ENCODE peak calls at places on chromosome 19, in eight cellular contexts. N, L, U, R, I, M, B and C are unnamed samples.

GRCh38 chr19:58350871-58351557 is 2.3 kb downstream of the A1BG start:
- DNase-seq in N (no peak), L (no peak), U (no peak), R (no peak), I (no peak), M (no peak), B (no peak), C (no peak)

GRCh38 chr19:44202974-44203373 is 9.4 kb upstream of the ZNF227 start:
- DNase-seq in N (no peak), L (no peak), U (no peak), R (no peak), I (no peak), M (no peak), B (no peak), C (no peak)

GRCh38 chr19:48695743-48696352 is at the start of gene FUT2:
- DNase-seq in N (no peak), L (no peak), U (no peak), R (no peak), I (no peak), M (no peak), B (no peak), C (no peak)

GRCh38 chr19:18932216-18932841 is 8.7 kb downstream of the HOMER3 start:
- DNase-seq in N (peak; percentile 85), L (peak; percentile 75), U (peak; percentile 64), R (peak; percentile 91), I (peak; percentile 94), M (peak; percentile 61), B (peak; percentile 81), C (no peak)

GRCh38 chr19:52923782-52924593 is 760 bp upstream of the ZNF888 start:
- DNase-seq in N (peak; percentile 81), L (peak; percentile 67), U (peak; percentile 19), R (no peak), I (peak; percentile 88), M (no peak), B (no peak), C (no peak)

GRCh38 chr19:55418185-55418584 is 10.6 kb upstream of the UBE2S start:
- DNase-seq in N (no peak), L (peak; percentile 43), U (peak; percentile 92), R (peak; percentile 67), I (no peak), M (no peak), B (peak; percentile 29), C (peak; percentile 25)

GRCh38 chr19:41691268-41691970 is 3.3 kb upstream of the CEACAM7 start:
- DNase-seq in N (no peak), L (no peak), U (peak; percentile 15), R (no peak), I (peak; percentile 68), M (no peak), B (no peak), C (no peak)

GRCh38 chr19:13099073-13099999 is 3.3 kb downstream of the LYL1 start:
- DNase-seq in N (peak; percentile 82), L (peak; percentile 83), U (no peak), R (no peak), I (no peak), M (no peak), B (peak; percentile 73), C (no peak)

GRCh38 chr19:10230155-10230903 is 802 bp downstream of the S1PR2 start:
- DNase-seq in N (peak; percentile 73), L (peak; percentile 50), U (peak; percentile 39), R (peak; percentile 64), I (peak; percentile 92), M (no peak), B (peak; percentile 63), C (no peak)

GRCh38 chr19:57934820-57935665 is at the start of gene ZNF418:
- DNase-seq in N (no peak), L (peak; percentile 77), U (peak; percentile 91), R (peak; percentile 80), I (no peak), M (peak; percentile 53), B (peak; percentile 11), C (peak; percentile 72)

GRCh38 chr19:7739211-7739752 is 7.4 kb upstream of the CLEC4G start:
- DNase-seq in N (no peak), L (no peak), U (no peak), R (no peak), I (no peak), M (no peak), B (no peak), C (no peak)

GRCh38 chr19:56348289-56348877 is 33.7 kb upstream of the ZSCAN5A start:
- DNase-seq in N (no peak), L (no peak), U (peak; percentile 25), R (no peak), I (no peak), M (no peak), B (no peak), C (no peak)

GRCh38 chr19:10227215-10227971 is 3.7 kb downstream of the S1PR2 start:
- DNase-seq in N (peak; percentile 69), L (peak; percentile 19), U (peak; percentile 47), R (no peak), I (peak; percentile 90), M (no peak), B (no peak), C (no peak)

GRCh38 chr19:45145270-45146189 is 15.3 kb downstream of the NKPD1 start:
- DNase-seq in N (no peak), L (no peak), U (no peak), R (no peak), I (no peak), M (no peak), B (no peak), C (no peak)

GRCh38 chr19:58346961-58347929 is 6.0 kb downstream of the A1BG start:
- DNase-seq in N (peak; percentile 79), L (peak; percentile 59), U (peak; percentile 67), R (peak; percentile 73), I (no peak), M (peak; percentile 62), B (peak; percentile 44), C (peak; percentile 6)

GRCh38 chr19:5665781-5666513 is 14.4 kb downstream of the MICOS13 start:
- DNase-seq in N (no peak), L (no peak), U (peak; percentile 80), R (no peak), I (no peak), M (no peak), B (no peak), C (no peak)

GRCh38 chr19:17020823-17021222 is 5.8 kb downstream of the CPAMD8 start:
- DNase-seq in N (no peak), L (no peak), U (peak; percentile 35), R (no peak), I (no peak), M (no peak), B (no peak), C (no peak)

GRCh38 chr19:17348700-17349099 is 11.3 kb downstream of the GTPBP3 start:
- DNase-seq in N (peak; percentile 82), L (peak; percentile 81), U (peak; percentile 49), R (peak; percentile 23), I (no peak), M (no peak), B (no peak), C (no peak)

GRCh38 chr19:53432088-53432661 is 391 bp downstream of the ZNF761 start:
- DNase-seq in N (no peak), L (peak; percentile 24), U (peak; percentile 13), R (peak; percentile 4), I (peak; percentile 87), M (no peak), B (no peak), C (no peak)

GRCh38 chr19:30419581-30420180 is 47.5 kb downstream of the ZNF536 start:
- DNase-seq in N (no peak), L (no peak), U (no peak), R (no peak), I (peak; percentile 78), M (no peak), B (no peak), C (no peak)

DNA sequence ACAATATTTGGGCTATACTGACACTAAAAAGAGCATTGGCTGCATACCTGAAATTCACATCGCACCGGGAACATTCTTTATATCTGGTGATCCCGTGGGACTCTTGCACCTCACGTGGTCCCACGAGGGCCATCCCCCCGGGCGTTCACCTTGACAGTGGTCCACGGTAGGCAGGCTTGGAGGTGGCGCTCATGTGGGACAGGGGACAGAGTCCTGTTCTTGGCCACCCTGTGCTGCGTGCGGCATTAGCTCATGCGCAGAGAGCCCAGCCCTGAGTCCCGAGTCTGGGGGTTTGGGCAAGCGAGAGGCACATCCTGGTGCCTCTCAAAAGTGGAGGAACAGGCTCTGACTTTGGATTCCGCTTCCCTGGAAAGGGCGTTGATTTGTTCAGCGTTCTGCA is 7.5 kb downstream of the GAMT start:
- DNase-seq in N (no peak), L (no peak), U (no peak), R (no peak), I (no peak), M (no peak), B (no peak), C (no peak)
- H3K4me3 ChIP-seq in N (no peak overlapping the region), L (no peak overlapping the region), U (no peak overlapping the region), R (no peak overlapping the region), I (no peak overlapping the region), M (no peak overlapping the region), B (no peak overlapping the region), C (no peak overlapping the region)

GRCh38 chr19:14515501-14516047 is 2.6 kb downstream of the DNAJB1 start:
- DNase-seq in N (no peak), L (no peak), U (no peak), R (no peak), I (no peak), M (no peak), B (no peak), C (no peak)
- H3K4me3 ChIP-seq in N (peak overlapping the region; percentile 90), L (peak overlapping the region; percentile 99), U (peak overlapping the region; percentile 96), R (no peak overlapping the region), I (no peak overlapping the region), M (peak overlapping the region; percentile 89), B (peak overlapping the region; percentile 98), C (no peak overlapping the region)

GRCh38 chr19:35744335-35744687 is 907 bp downstream of the U2AF1L4 start:
- DNase-seq in N (no peak), L (no peak), U (no peak), R (no peak), I (no peak), M (no peak), B (no peak), C (no peak)
- H3K4me3 ChIP-seq in N (peak overlapping the region; percentile 96), L (peak overlapping the region; percentile 100), U (peak overlapping the region; percentile 88), R (peak overlapping the region; percentile 86), I (no peak overlapping the region), M (peak overlapping the region; percentile 97), B (peak overlapping the region; percentile 97), C (peak overlapping the region; percentile 98)

GRCh38 chr19:34214040-34214439 is 40.3 kb upstream of the GARRE1 start:
- DNase-seq in N (no peak), L (no peak), U (no peak), R (no peak), I (no peak), M (no peak), B (no peak), C (no peak)

GRCh38 chr19:34215666-34216038 is 38.7 kb upstream of the GARRE1 start:
- DNase-seq in N (no peak), L (no peak), U (no peak), R (no peak), I (no peak), M (no peak), B (no peak), C (no peak)

GRCh38 chr19:34215006-34215665 is 39.2 kb upstream of the GARRE1 start:
- DNase-seq in N (no peak), L (no peak), U (no peak), R (no peak), I (no peak), M (no peak), B (no peak), C (no peak)

GRCh38 chr19:34209726-34210125 is 37.4 kb downstream of the LSM14A start:
- DNase-seq in N (no peak), L (no peak), U (no peak), R (no peak), I (no peak), M (no peak), B (no peak), C (no peak)

GRCh38 chr19:34213283-34213682 is 41.0 kb downstream of the LSM14A start:
- DNase-seq in N (no peak), L (no peak), U (no peak), R (no peak), I (no peak), M (no peak), B (no peak), C (no peak)
- H3K4me3 ChIP-seq in N (no peak overlapping the region), L (no peak overlapping the region), U (no peak overlapping the region), R (no peak overlapping the region), I (no peak overlapping the region), M (no peak overlapping the region), B (no peak overlapping the region), C (no peak overlapping the region)